ENCODE peak calls at places on chromosomes 16 and 17, in four cellular contexts. P, M, T and W are unnamed samples.

GRCh38 chr17:42463976-42464400 is 5.3 kb downstream of the ATP6V0A1 start:
- DNase-seq in P (no peak), M (no peak), T (no peak), W (no peak)

GRCh38 chr17:38890410-38890746 is 20.5 kb downstream of the LASP1 start:
- DNase-seq in P (no peak), M (no peak), T (no peak), W (no peak)

GRCh38 chr17:78798695-78799559 is 16.9 kb upstream of the CYTH1 start:
- DNase-seq in P (peak; percentile 69), M (peak; percentile 46), T (no peak), W (peak; percentile 38)

GRCh38 chr16:81486555-81487061 is 42.0 kb downstream of the CMIP start:
- DNase-seq in P (no peak), M (peak; percentile 64), T (peak; percentile 12), W (no peak)

GRCh38 chr16:20614201-20615141 is 38.3 kb upstream of the ACSM2B start:
- DNase-seq in P (no peak), M (no peak), T (no peak), W (no peak)

GRCh38 chr16:10876799-10877341 is at the start of gene CIITA:
- DNase-seq in P (peak; percentile 84), M (peak; percentile 37), T (peak; percentile 80), W (peak; percentile 84)

GRCh38 chr16:89189358-89190025 is 10.8 kb downstream of the SLC22A31 start:
- DNase-seq in P (no peak), M (no peak), T (no peak), W (no peak)

GRCh38 chr17:81349397-81350319 is 45.6 kb upstream of the BAHCC1 start:
- DNase-seq in P (no peak), M (no peak), T (peak; percentile 48), W (no peak)

GRCh38 chr17:51322390-51323029 is 62.2 kb downstream of the UTP18 start:
- DNase-seq in P (peak; percentile 40), M (no peak), T (no peak), W (peak; percentile 18)

GRCh38 chr16:53372942-53373871 is 61.1 kb upstream of the RBL2 start:
- DNase-seq in P (peak; percentile 56), M (no peak), T (no peak), W (peak; percentile 65)

GRCh38 chr16:77775911-77776909 is 12.2 kb upstream of the VAT1L start:
- DNase-seq in P (no peak), M (no peak), T (no peak), W (no peak)

GRCh38 chr16:75099075-75099667 is 17.4 kb downstream of the LDHD start:
- DNase-seq in P (no peak), M (no peak), T (no peak), W (no peak)